ENCODE peak calls at places on chromosomes 1 and 21, in nine cellular contexts. E is uterus; L is A549; N is aorta; V is CD8-positive, alpha-beta memory T cell; W is transverse colon; P is Caco-2; C is tibial nerve; K is WERI-Rb-1. A is an unnamed sample. For H3K9me3, the result is how much of the 10 kb centered on the place peaks cover.

GRCh38 chr1:63487336-63488065 is 35.5 kb downstream of the ITGB3BP start:
- DNase-seq in E (no peak), L (no peak), N (no peak), V (no peak), W (no peak), P (no peak), C (no peak), K (no peak), A (no peak)

GRCh38 chr21:14712121-14712520 is 166.0 kb upstream of the SAMSN1 start:
- DNase-seq in E (no peak), L (no peak), N (no peak), V (no peak), W (no peak), P (no peak), C (no peak), K (no peak), A (no peak)

GRCh38 chr1:166905930-166906329 is 29.9 kb upstream of the TADA1 start:
- DNase-seq in E (no peak), L (no peak), N (no peak), V (no peak), W (no peak), P (no peak), C (no peak), K (no peak), A (no peak)

GRCh38 chr1:23590058-23590783 is 30.9 kb upstream of the ID3 start:
- DNase-seq in E (no peak), L (no peak), N (no peak), V (no peak), W (no peak), P (no peak), C (no peak), K (peak), A (no peak)

GRCh38 chr1:109557520-109557919 is 9.1 kb downstream of the GNAI3 start:
- DNase-seq in E (no peak), L (no peak), N (no peak), V (no peak), W (no peak), P (no peak), C (no peak), K (no peak), A (no peak)

GRCh38 chr1:51344602-51345299 is 14.4 kb upstream of the TTC39A start:
- DNase-seq in E (no peak), L (no peak), N (no peak), V (no peak), W (peak), P (peak), C (no peak), K (peak), A (no peak)

GRCh38 chr1:170267317-170267716 is 121.6 kb downstream of the NTMT2 start:
- DNase-seq in E (no peak), L (no peak), N (no peak), V (no peak), W (no peak), P (peak), C (no peak), K (no peak), A (no peak)

GRCh38 chr1:206495493-206496046 is 11.8 kb upstream of the RASSF5 start:
- DNase-seq in E (no peak), L (no peak), N (no peak), V (no peak), W (no peak), P (no peak), C (no peak), K (no peak), A (no peak)

GRCh38 chr21:34911360-34911759 is 137.7 kb downstream of the RUNX1 start:
- DNase-seq in E (no peak), L (no peak), N (peak), V (no peak), W (no peak), P (no peak), C (no peak), K (no peak), A (no peak)

GRCh38 chr1:198686069-198686728 is 47.4 kb downstream of the PTPRC start:
- DNase-seq in E (no peak), L (no peak), N (no peak), V (peak), W (no peak), P (no peak), C (no peak), K (no peak), A (no peak)

GRCh38 chr1:7884757-7885156 is 31.9 kb upstream of the UTS2 start:
- DNase-seq in E (no peak), L (no peak), N (no peak), V (no peak), W (no peak), P (no peak), C (no peak), K (no peak), A (no peak)

GRCh38 chr1:152673016-152673415 is 2.1 kb upstream of the LCE2C start:
- DNase-seq in E (no peak), L (no peak), N (no peak), V (no peak), W (no peak), P (no peak), C (no peak), K (no peak), A (no peak)

GRCh38 chr1:203096566-203096965 is 10.8 kb upstream of the MYOG start:
- DNase-seq in E (no peak), L (no peak), N (no peak), V (no peak), W (no peak), P (no peak), C (no peak), K (peak), A (no peak)

GRCh38 chr1:61282387-61282786 is 200.0 kb downstream of the NFIA start:
- DNase-seq in E (no peak), L (no peak), N (no peak), V (no peak), W (no peak), P (no peak), C (no peak), K (no peak), A (no peak)

GRCh38 chr1:89523597-89524368 is 846 bp upstream of the LRRC8B start:
- DNase-seq in E (peak), L (peak), N (no peak), V (no peak), W (peak), P (peak), C (no peak), K (peak), A (no peak)

GRCh38 chr1:151773698-151774097 is 10.4 kb upstream of the MRPL9 start:
- DNase-seq in E (no peak), L (no peak), N (no peak), V (no peak), W (no peak), P (no peak), C (no peak), K (no peak), A (no peak)

GRCh38 chr1:176831150-176831549 is 333.4 kb downstream of the ASTN1 start:
- DNase-seq in E (no peak), L (no peak), N (no peak), V (no peak), W (no peak), P (no peak), C (no peak), K (no peak), A (no peak)

GRCh38 chr1:176826265-176826664 is 338.2 kb downstream of the ASTN1 start:
- DNase-seq in E (no peak), L (no peak), N (no peak), V (no peak), W (no peak), P (no peak), C (no peak), K (peak), A (no peak)

GRCh38 chr1:176829261-176829976 is 335.1 kb downstream of the ASTN1 start:
- DNase-seq in E (no peak), L (no peak), N (no peak), V (no peak), W (no peak), P (no peak), C (no peak), K (no peak), A (no peak)
- H3K4me3 ChIP-seq in E (no peak), L (no peak), N (no peak), V (no peak), W (no peak), P (no peak), C (no peak), K (no peak), A (no peak)

GRCh38 chr1:113991467-113991997 is 12.3 kb downstream of the OLFML3 start:
- DNase-seq in E (no peak), L (no peak), N (no peak), V (no peak), W (no peak), P (no peak), C (no peak), K (no peak), A (no peak)
- H3K9me3 ChIP-seq in E (under half), L (under half), N (under half), V (under half), W (under half), P (under half), C (under half), K (under half), A (under half)

GRCh38 chr1:245807954-245808719 is 653.4 kb downstream of the KIF26B start:
- DNase-seq in E (no peak), L (no peak), N (no peak), V (no peak), W (no peak), P (no peak), C (no peak), K (no peak), A (no peak)
- H3K4me3 ChIP-seq in E (no peak), L (no peak), N (no peak), V (no peak), W (no peak), P (no peak), C (no peak), K (no peak), A (no peak)

GRCh38 chr1:2965676-2966075 is 55.6 kb upstream of the ACTRT2 start:
- DNase-seq in E (no peak), L (no peak), N (no peak), V (no peak), W (no peak), P (no peak), C (no peak), K (no peak), A (no peak)
- H3K9me3 ChIP-seq in E (under half), L (under half), N (under half), V (under half), W (under half), P (under half), C (under half), K (under half), A (under half)

A was measured in suprapubic skin.